ENCODE peak calls at places on chromosomes 3 and 15, in ten cellular contexts. One of them, this sample, is unnamed.

GRCh38 chr3:122969585-122970453 is 57.7 kb downstream of the SEMA5B start:
- DNase-seq in activated CD8-positive, alpha-beta memory T cell treated with anti-CD3 and anti-CD28 coated beads for 48 hours: no peak
- DNase-seq in BE2C: no peak
- DNase-seq in stimulated activated CD8-positive, alpha-beta memory T cell treated with anti-CD3 and anti-CD28 coated beads, Interleukin-7, amount 100 ng/mL, for 1 hour: no peak
- DNase-seq in activated T-cell treated with anti-CD3 and anti-CD28 coated beads for 1 hour: no peak
- DNase-seq in amygdala: no peak
- DNase-seq in tibial artery: peak; percentile 48
- DNase-seq in uterus: no peak
- DNase-seq in mesothelial cell of epicardium: no peak
- DNase-seq in lower lobe of right lung: no peak
- DNase-seq in this sample: no peak

GRCh38 chr3:130601662-130602061 is 84.7 kb downstream of the COL6A6 start:
- DNase-seq in uterus: no peak
- DNase-seq in tibial artery: no peak
- DNase-seq in activated T-cell treated with anti-CD3 and anti-CD28 coated beads for 1 hour: no peak
- DNase-seq in lower lobe of right lung: no peak
- DNase-seq in mesothelial cell of epicardium: no peak
- DNase-seq in stimulated activated CD8-positive, alpha-beta memory T cell treated with anti-CD3 and anti-CD28 coated beads, Interleukin-7, amount 100 ng/mL, for 1 hour: no peak
- DNase-seq in activated CD8-positive, alpha-beta memory T cell treated with anti-CD3 and anti-CD28 coated beads for 48 hours: no peak
- DNase-seq in BE2C: no peak
- DNase-seq in amygdala: no peak
- DNase-seq in this sample: no peak

GRCh38 chr3:183688869-183689268 is 8.7 kb upstream of the YEATS2 start:
- DNase-seq in BE2C: no peak
- DNase-seq in activated CD8-positive, alpha-beta memory T cell treated with anti-CD3 and anti-CD28 coated beads for 48 hours: no peak
- DNase-seq in amygdala: no peak
- DNase-seq in lower lobe of right lung: no peak
- DNase-seq in tibial artery: no peak
- DNase-seq in mesothelial cell of epicardium: no peak
- DNase-seq in activated T-cell treated with anti-CD3 and anti-CD28 coated beads for 1 hour: no peak
- DNase-seq in stimulated activated CD8-positive, alpha-beta memory T cell treated with anti-CD3 and anti-CD28 coated beads, Interleukin-7, amount 100 ng/mL, for 1 hour: no peak
- DNase-seq in uterus: no peak
- DNase-seq in this sample: no peak

GRCh38 chr3:196611761-196612483 is 27.6 kb upstream of the NRROS start:
- DNase-seq in lower lobe of right lung: no peak
- DNase-seq in mesothelial cell of epicardium: no peak
- DNase-seq in uterus: no peak
- DNase-seq in amygdala: no peak
- DNase-seq in activated CD8-positive, alpha-beta memory T cell treated with anti-CD3 and anti-CD28 coated beads for 48 hours: no peak
- DNase-seq in tibial artery: no peak
- DNase-seq in activated T-cell treated with anti-CD3 and anti-CD28 coated beads for 1 hour: no peak
- DNase-seq in BE2C: no peak
- DNase-seq in stimulated activated CD8-positive, alpha-beta memory T cell treated with anti-CD3 and anti-CD28 coated beads, Interleukin-7, amount 100 ng/mL, for 1 hour: no peak
- DNase-seq in this sample: no peak

GRCh38 chr3:70392227-70392626 is 79.8 kb upstream of the MDFIC2 start:
- DNase-seq in tibial artery: no peak
- DNase-seq in amygdala: no peak
- DNase-seq in uterus: no peak
- DNase-seq in mesothelial cell of epicardium: no peak
- DNase-seq in activated T-cell treated with anti-CD3 and anti-CD28 coated beads for 1 hour: no peak
- DNase-seq in lower lobe of right lung: no peak
- DNase-seq in BE2C: no peak
- DNase-seq in stimulated activated CD8-positive, alpha-beta memory T cell treated with anti-CD3 and anti-CD28 coated beads, Interleukin-7, amount 100 ng/mL, for 1 hour: no peak
- DNase-seq in activated CD8-positive, alpha-beta memory T cell treated with anti-CD3 and anti-CD28 coated beads for 48 hours: no peak
- DNase-seq in this sample: no peak

GRCh38 chr3:153221748-153222162 is 59.7 kb downstream of the RAP2B start:
- DNase-seq in activated CD8-positive, alpha-beta memory T cell treated with anti-CD3 and anti-CD28 coated beads for 48 hours: peak; percentile 15
- DNase-seq in mesothelial cell of epicardium: peak; percentile 40
- DNase-seq in lower lobe of right lung: peak; percentile 60
- DNase-seq in stimulated activated CD8-positive, alpha-beta memory T cell treated with anti-CD3 and anti-CD28 coated beads, Interleukin-7, amount 100 ng/mL, for 1 hour: peak; percentile 51
- DNase-seq in activated T-cell treated with anti-CD3 and anti-CD28 coated beads for 1 hour: peak; percentile 58
- DNase-seq in uterus: peak; percentile 44
- DNase-seq in tibial artery: peak; percentile 68
- DNase-seq in BE2C: no peak
- DNase-seq in amygdala: no peak
- DNase-seq in this sample: peak; percentile 85

GRCh38 chr15:74870496-74871213 is 2.5 kb downstream of the SCAMP2 start:
- DNase-seq in amygdala: no peak
- DNase-seq in lower lobe of right lung: no peak
- DNase-seq in uterus: no peak
- DNase-seq in mesothelial cell of epicardium: no peak
- DNase-seq in stimulated activated CD8-positive, alpha-beta memory T cell treated with anti-CD3 and anti-CD28 coated beads, Interleukin-7, amount 100 ng/mL, for 1 hour: no peak
- DNase-seq in BE2C: no peak
- DNase-seq in activated T-cell treated with anti-CD3 and anti-CD28 coated beads for 1 hour: no peak
- DNase-seq in activated CD8-positive, alpha-beta memory T cell treated with anti-CD3 and anti-CD28 coated beads for 48 hours: no peak
- DNase-seq in tibial artery: no peak
- DNase-seq in this sample: no peak

GRCh38 chr3:73592154-73592877 is 32.4 kb downstream of the PDZRN3 start:
- DNase-seq in activated CD8-positive, alpha-beta memory T cell treated with anti-CD3 and anti-CD28 coated beads for 48 hours: no peak
- DNase-seq in mesothelial cell of epicardium: no peak
- DNase-seq in amygdala: no peak
- DNase-seq in stimulated activated CD8-positive, alpha-beta memory T cell treated with anti-CD3 and anti-CD28 coated beads, Interleukin-7, amount 100 ng/mL, for 1 hour: no peak
- DNase-seq in activated T-cell treated with anti-CD3 and anti-CD28 coated beads for 1 hour: no peak
- DNase-seq in BE2C: no peak
- DNase-seq in lower lobe of right lung: no peak
- DNase-seq in tibial artery: no peak
- DNase-seq in uterus: no peak
- DNase-seq in this sample: no peak

GRCh38 chr15:84616235-84616634 is 15.4 kb downstream of the ZSCAN2 start:
- DNase-seq in stimulated activated CD8-positive, alpha-beta memory T cell treated with anti-CD3 and anti-CD28 coated beads, Interleukin-7, amount 100 ng/mL, for 1 hour: no peak
- DNase-seq in tibial artery: no peak
- DNase-seq in amygdala: no peak
- DNase-seq in mesothelial cell of epicardium: no peak
- DNase-seq in uterus: no peak
- DNase-seq in activated T-cell treated with anti-CD3 and anti-CD28 coated beads for 1 hour: no peak
- DNase-seq in BE2C: no peak
- DNase-seq in lower lobe of right lung: no peak
- DNase-seq in activated CD8-positive, alpha-beta memory T cell treated with anti-CD3 and anti-CD28 coated beads for 48 hours: no peak
- DNase-seq in this sample: no peak

GRCh38 chr3:197446713-197447455 is 108.9 kb downstream of the BDH1 start:
- DNase-seq in lower lobe of right lung: no peak
- DNase-seq in activated CD8-positive, alpha-beta memory T cell treated with anti-CD3 and anti-CD28 coated beads for 48 hours: no peak
- DNase-seq in uterus: no peak
- DNase-seq in mesothelial cell of epicardium: no peak
- DNase-seq in BE2C: no peak
- DNase-seq in amygdala: no peak
- DNase-seq in tibial artery: no peak
- DNase-seq in stimulated activated CD8-positive, alpha-beta memory T cell treated with anti-CD3 and anti-CD28 coated beads, Interleukin-7, amount 100 ng/mL, for 1 hour: no peak
- DNase-seq in activated T-cell treated with anti-CD3 and anti-CD28 coated beads for 1 hour: no peak
- DNase-seq in this sample: no peak

GRCh38 chr3:143822374-143822773 is 25.9 kb downstream of the SLC9A9 start:
- DNase-seq in amygdala: no peak
- DNase-seq in BE2C: no peak
- DNase-seq in lower lobe of right lung: no peak
- DNase-seq in uterus: no peak
- DNase-seq in mesothelial cell of epicardium: no peak
- DNase-seq in stimulated activated CD8-positive, alpha-beta memory T cell treated with anti-CD3 and anti-CD28 coated beads, Interleukin-7, amount 100 ng/mL, for 1 hour: no peak
- DNase-seq in tibial artery: no peak
- DNase-seq in activated T-cell treated with anti-CD3 and anti-CD28 coated beads for 1 hour: no peak
- DNase-seq in activated CD8-positive, alpha-beta memory T cell treated with anti-CD3 and anti-CD28 coated beads for 48 hours: no peak
- DNase-seq in this sample: no peak

GRCh38 chr15:75648156-75649000 is 666 bp downstream of the SNX33 start:
- DNase-seq in mesothelial cell of epicardium: no peak
- DNase-seq in stimulated activated CD8-positive, alpha-beta memory T cell treated with anti-CD3 and anti-CD28 coated beads, Interleukin-7, amount 100 ng/mL, for 1 hour: no peak
- DNase-seq in activated CD8-positive, alpha-beta memory T cell treated with anti-CD3 and anti-CD28 coated beads for 48 hours: no peak
- DNase-seq in lower lobe of right lung: peak; percentile 68
- DNase-seq in activated T-cell treated with anti-CD3 and anti-CD28 coated beads for 1 hour: no peak
- DNase-seq in uterus: peak; percentile 63
- DNase-seq in amygdala: peak; percentile 38
- DNase-seq in BE2C: no peak
- DNase-seq in tibial artery: peak; percentile 55
- DNase-seq in this sample: no peak

GRCh38 chr15:58604455-58604923 is 145.0 kb downstream of the ADAM10 start:
- DNase-seq in activated T-cell treated with anti-CD3 and anti-CD28 coated beads for 1 hour: no peak
- DNase-seq in lower lobe of right lung: no peak
- DNase-seq in amygdala: no peak
- DNase-seq in uterus: no peak
- DNase-seq in BE2C: no peak
- DNase-seq in mesothelial cell of epicardium: no peak
- DNase-seq in stimulated activated CD8-positive, alpha-beta memory T cell treated with anti-CD3 and anti-CD28 coated beads, Interleukin-7, amount 100 ng/mL, for 1 hour: no peak
- DNase-seq in tibial artery: no peak
- DNase-seq in activated CD8-positive, alpha-beta memory T cell treated with anti-CD3 and anti-CD28 coated beads for 48 hours: no peak
- DNase-seq in this sample: no peak

GRCh38 chr3:112688819-112689218 is 47.9 kb upstream of the CCDC80 start:
- DNase-seq in amygdala: no peak
- DNase-seq in tibial artery: no peak
- DNase-seq in lower lobe of right lung: no peak
- DNase-seq in stimulated activated CD8-positive, alpha-beta memory T cell treated with anti-CD3 and anti-CD28 coated beads, Interleukin-7, amount 100 ng/mL, for 1 hour: no peak
- DNase-seq in mesothelial cell of epicardium: no peak
- DNase-seq in activated CD8-positive, alpha-beta memory T cell treated with anti-CD3 and anti-CD28 coated beads for 48 hours: no peak
- DNase-seq in activated T-cell treated with anti-CD3 and anti-CD28 coated beads for 1 hour: no peak
- DNase-seq in uterus: no peak
- DNase-seq in BE2C: no peak
- DNase-seq in this sample: no peak

GRCh38 chr15:99450896-99451358 is 114.9 kb upstream of the MEF2A start:
- DNase-seq in stimulated activated CD8-positive, alpha-beta memory T cell treated with anti-CD3 and anti-CD28 coated beads, Interleukin-7, amount 100 ng/mL, for 1 hour: no peak
- DNase-seq in mesothelial cell of epicardium: peak; percentile 50
- DNase-seq in tibial artery: peak; percentile 62
- DNase-seq in activated CD8-positive, alpha-beta memory T cell treated with anti-CD3 and anti-CD28 coated beads for 48 hours: peak; percentile 53
- DNase-seq in uterus: peak; percentile 88
- DNase-seq in lower lobe of right lung: peak; percentile 80
- DNase-seq in BE2C: peak; percentile 48
- DNase-seq in activated T-cell treated with anti-CD3 and anti-CD28 coated beads for 1 hour: peak; percentile 50
- DNase-seq in amygdala: no peak
- DNase-seq in this sample: no peak

GRCh38 chr15:29812384-29812694 is 9.9 kb downstream of the TJP1 start:
- DNase-seq in stimulated activated CD8-positive, alpha-beta memory T cell treated with anti-CD3 and anti-CD28 coated beads, Interleukin-7, amount 100 ng/mL, for 1 hour: no peak
- DNase-seq in activated T-cell treated with anti-CD3 and anti-CD28 coated beads for 1 hour: no peak
- DNase-seq in lower lobe of right lung: no peak
- DNase-seq in activated CD8-positive, alpha-beta memory T cell treated with anti-CD3 and anti-CD28 coated beads for 48 hours: no peak
- DNase-seq in mesothelial cell of epicardium: no peak
- DNase-seq in uterus: no peak
- DNase-seq in tibial artery: no peak
- DNase-seq in amygdala: no peak
- DNase-seq in BE2C: no peak
- DNase-seq in this sample: no peak

GRCh38 chr3:56190906-56191305 is 277.4 kb downstream of the ERC2 start:
- DNase-seq in uterus: no peak
- DNase-seq in tibial artery: no peak
- DNase-seq in stimulated activated CD8-positive, alpha-beta memory T cell treated with anti-CD3 and anti-CD28 coated beads, Interleukin-7, amount 100 ng/mL, for 1 hour: no peak
- DNase-seq in activated CD8-positive, alpha-beta memory T cell treated with anti-CD3 and anti-CD28 coated beads for 48 hours: no peak
- DNase-seq in activated T-cell treated with anti-CD3 and anti-CD28 coated beads for 1 hour: no peak
- DNase-seq in BE2C: no peak
- DNase-seq in lower lobe of right lung: no peak
- DNase-seq in mesothelial cell of epicardium: no peak
- DNase-seq in amygdala: no peak
- DNase-seq in this sample: no peak

GRCh38 chr3:9386501-9387321 is 10.7 kb upstream of the SETD5 start:
- DNase-seq in activated CD8-positive, alpha-beta memory T cell treated with anti-CD3 and anti-CD28 coated beads for 48 hours: no peak
- DNase-seq in lower lobe of right lung: no peak
- DNase-seq in tibial artery: no peak
- DNase-seq in uterus: no peak
- DNase-seq in activated T-cell treated with anti-CD3 and anti-CD28 coated beads for 1 hour: no peak
- DNase-seq in amygdala: no peak
- DNase-seq in mesothelial cell of epicardium: no peak
- DNase-seq in BE2C: no peak
- DNase-seq in stimulated activated CD8-positive, alpha-beta memory T cell treated with anti-CD3 and anti-CD28 coated beads, Interleukin-7, amount 100 ng/mL, for 1 hour: no peak
- DNase-seq in this sample: no peak

GRCh38 chr15:92817339-92817886 is 82.7 kb upstream of the CHD2 start:
- DNase-seq in lower lobe of right lung: no peak
- DNase-seq in activated T-cell treated with anti-CD3 and anti-CD28 coated beads for 1 hour: no peak
- DNase-seq in uterus: no peak
- DNase-seq in BE2C: no peak
- DNase-seq in mesothelial cell of epicardium: no peak
- DNase-seq in tibial artery: no peak
- DNase-seq in stimulated activated CD8-positive, alpha-beta memory T cell treated with anti-CD3 and anti-CD28 coated beads, Interleukin-7, amount 100 ng/mL, for 1 hour: no peak
- DNase-seq in amygdala: no peak
- DNase-seq in activated CD8-positive, alpha-beta memory T cell treated with anti-CD3 and anti-CD28 coated beads for 48 hours: no peak
- DNase-seq in this sample: no peak

GRCh38 chr3:165607221-165607620 is 230.0 kb downstream of the BCHE start:
- DNase-seq in uterus: no peak
- DNase-seq in mesothelial cell of epicardium: no peak
- DNase-seq in lower lobe of right lung: no peak
- DNase-seq in BE2C: no peak
- DNase-seq in activated T-cell treated with anti-CD3 and anti-CD28 coated beads for 1 hour: no peak
- DNase-seq in activated CD8-positive, alpha-beta memory T cell treated with anti-CD3 and anti-CD28 coated beads for 48 hours: no peak
- DNase-seq in amygdala: no peak
- DNase-seq in stimulated activated CD8-positive, alpha-beta memory T cell treated with anti-CD3 and anti-CD28 coated beads, Interleukin-7, amount 100 ng/mL, for 1 hour: no peak
- DNase-seq in tibial artery: no peak
- DNase-seq in this sample: no peak

GRCh38 chr3:168002786-168003368 is 92.8 kb downstream of the GOLIM4 start:
- DNase-seq in amygdala: no peak
- DNase-seq in BE2C: peak; percentile 41
- DNase-seq in mesothelial cell of epicardium: no peak
- DNase-seq in activated CD8-positive, alpha-beta memory T cell treated with anti-CD3 and anti-CD28 coated beads for 48 hours: no peak
- DNase-seq in tibial artery: no peak
- DNase-seq in uterus: no peak
- DNase-seq in activated T-cell treated with anti-CD3 and anti-CD28 coated beads for 1 hour: no peak
- DNase-seq in lower lobe of right lung: no peak
- DNase-seq in stimulated activated CD8-positive, alpha-beta memory T cell treated with anti-CD3 and anti-CD28 coated beads, Interleukin-7, amount 100 ng/mL, for 1 hour: no peak
- DNase-seq in this sample: no peak

GRCh38 chr3:11346416-11346815 is 74.2 kb downstream of the ATG7 start:
- DNase-seq in BE2C: no peak
- DNase-seq in tibial artery: no peak
- DNase-seq in activated CD8-positive, alpha-beta memory T cell treated with anti-CD3 and anti-CD28 coated beads for 48 hours: no peak
- DNase-seq in mesothelial cell of epicardium: no peak
- DNase-seq in amygdala: no peak
- DNase-seq in uterus: no peak
- DNase-seq in stimulated activated CD8-positive, alpha-beta memory T cell treated with anti-CD3 and anti-CD28 coated beads, Interleukin-7, amount 100 ng/mL, for 1 hour: no peak
- DNase-seq in activated T-cell treated with anti-CD3 and anti-CD28 coated beads for 1 hour: no peak
- DNase-seq in lower lobe of right lung: no peak
- DNase-seq in this sample: no peak

GRCh38 chr3:62365311-62366092 is 7.8 kb downstream of the FEZF2 start:
- DNase-seq in lower lobe of right lung: no peak
- DNase-seq in activated CD8-positive, alpha-beta memory T cell treated with anti-CD3 and anti-CD28 coated beads for 48 hours: no peak
- DNase-seq in tibial artery: no peak
- DNase-seq in mesothelial cell of epicardium: no peak
- DNase-seq in amygdala: no peak
- DNase-seq in uterus: no peak
- DNase-seq in BE2C: no peak
- DNase-seq in activated T-cell treated with anti-CD3 and anti-CD28 coated beads for 1 hour: no peak
- DNase-seq in stimulated activated CD8-positive, alpha-beta memory T cell treated with anti-CD3 and anti-CD28 coated beads, Interleukin-7, amount 100 ng/mL, for 1 hour: no peak
- DNase-seq in this sample: no peak

GRCh38 chr15:50797926-50798325 is 32.4 kb upstream of the SPPL2A start:
- DNase-seq in activated CD8-positive, alpha-beta memory T cell treated with anti-CD3 and anti-CD28 coated beads for 48 hours: no peak
- DNase-seq in mesothelial cell of epicardium: no peak
- DNase-seq in stimulated activated CD8-positive, alpha-beta memory T cell treated with anti-CD3 and anti-CD28 coated beads, Interleukin-7, amount 100 ng/mL, for 1 hour: no peak
- DNase-seq in activated T-cell treated with anti-CD3 and anti-CD28 coated beads for 1 hour: no peak
- DNase-seq in tibial artery: no peak
- DNase-seq in lower lobe of right lung: no peak
- DNase-seq in uterus: no peak
- DNase-seq in amygdala: no peak
- DNase-seq in BE2C: no peak
- DNase-seq in this sample: no peak

GRCh38 chr3:146090521-146090920 is 70.5 kb downstream of the PLOD2 start:
- DNase-seq in lower lobe of right lung: no peak
- DNase-seq in amygdala: no peak
- DNase-seq in uterus: no peak
- DNase-seq in stimulated activated CD8-positive, alpha-beta memory T cell treated with anti-CD3 and anti-CD28 coated beads, Interleukin-7, amount 100 ng/mL, for 1 hour: no peak
- DNase-seq in mesothelial cell of epicardium: no peak
- DNase-seq in BE2C: no peak
- DNase-seq in activated T-cell treated with anti-CD3 and anti-CD28 coated beads for 1 hour: no peak
- DNase-seq in tibial artery: no peak
- DNase-seq in activated CD8-positive, alpha-beta memory T cell treated with anti-CD3 and anti-CD28 coated beads for 48 hours: no peak
- DNase-seq in this sample: no peak

GRCh38 chr15:70327328-70328136 is 229.8 kb upstream of the TLE3 start:
- DNase-seq in amygdala: no peak
- DNase-seq in mesothelial cell of epicardium: peak; percentile 29
- DNase-seq in activated CD8-positive, alpha-beta memory T cell treated with anti-CD3 and anti-CD28 coated beads for 48 hours: no peak
- DNase-seq in stimulated activated CD8-positive, alpha-beta memory T cell treated with anti-CD3 and anti-CD28 coated beads, Interleukin-7, amount 100 ng/mL, for 1 hour: no peak
- DNase-seq in lower lobe of right lung: no peak
- DNase-seq in activated T-cell treated with anti-CD3 and anti-CD28 coated beads for 1 hour: no peak
- DNase-seq in BE2C: no peak
- DNase-seq in uterus: no peak
- DNase-seq in tibial artery: no peak
- DNase-seq in this sample: no peak

GRCh38 chr3:71282976-71283375 is 300.6 kb downstream of the FOXP1 start:
- DNase-seq in uterus: no peak
- DNase-seq in stimulated activated CD8-positive, alpha-beta memory T cell treated with anti-CD3 and anti-CD28 coated beads, Interleukin-7, amount 100 ng/mL, for 1 hour: no peak
- DNase-seq in BE2C: no peak
- DNase-seq in mesothelial cell of epicardium: no peak
- DNase-seq in activated CD8-positive, alpha-beta memory T cell treated with anti-CD3 and anti-CD28 coated beads for 48 hours: no peak
- DNase-seq in lower lobe of right lung: no peak
- DNase-seq in amygdala: no peak
- DNase-seq in activated T-cell treated with anti-CD3 and anti-CD28 coated beads for 1 hour: no peak
- DNase-seq in tibial artery: no peak
- DNase-seq in this sample: no peak

GRCh38 chr15:62063851-62064635 is 2.7 kb upstream of the C2CD4A start:
- DNase-seq in lower lobe of right lung: no peak
- DNase-seq in tibial artery: no peak
- DNase-seq in mesothelial cell of epicardium: no peak
- DNase-seq in amygdala: no peak
- DNase-seq in uterus: no peak
- DNase-seq in BE2C: no peak
- DNase-seq in stimulated activated CD8-positive, alpha-beta memory T cell treated with anti-CD3 and anti-CD28 coated beads, Interleukin-7, amount 100 ng/mL, for 1 hour: no peak
- DNase-seq in activated T-cell treated with anti-CD3 and anti-CD28 coated beads for 1 hour: no peak
- DNase-seq in activated CD8-positive, alpha-beta memory T cell treated with anti-CD3 and anti-CD28 coated beads for 48 hours: no peak
- DNase-seq in this sample: no peak

This sample was measured in spleen.